ENCODE peak calls at places on chromosome 12, in four cellular contexts. T, I, E and F are unnamed samples.

GRCh38 chr12:116687888-116688287 is 50.0 kb downstream of the SPRING1 start:
- DNase-seq in T (no peak), E (peak; percentile 59), I (peak; percentile 44), F (peak; percentile 86)

GRCh38 chr12:12726543-12727093 is 9.4 kb downstream of the CDKN1B start:
- DNase-seq in E (peak; percentile 28), I (no peak), T (no peak), F (no peak)

GRCh38 chr12:42281281-42281680 is 43.2 kb upstream of the YAF2 start:
- DNase-seq in T (no peak), I (peak; percentile 9), E (no peak), F (no peak)

GRCh38 chr12:15541996-15542631 is 219.8 kb downstream of the PTPRO start:
- DNase-seq in I (no peak), T (no peak), E (no peak), F (no peak)

GRCh38 chr12:123187637-123188036 is 36.7 kb upstream of the PITPNM2 start:
- DNase-seq in E (no peak), I (no peak), T (no peak), F (no peak)

GRCh38 chr12:4386756-4387155 is 7.2 kb upstream of the FGF23 start:
- DNase-seq in E (no peak), T (no peak), I (no peak), F (no peak)

GRCh38 chr12:111616177-111616623 is 17.1 kb upstream of the ATXN2 start:
- DNase-seq in E (no peak), I (peak; percentile 67), T (no peak), F (no peak)

GRCh38 chr12:56029166-56029519 is 8.3 kb downstream of the IKZF4 start:
- DNase-seq in T (no peak), I (no peak), E (no peak), F (no peak)

GRCh38 chr12:117033382-117034045 is 65.7 kb downstream of the TESC start:
- DNase-seq in I (no peak), E (no peak), T (no peak), F (no peak)

GRCh38 chr12:113277511-113277910 is 56.2 kb downstream of the TPCN1 start:
- DNase-seq in E (no peak), T (no peak), I (no peak), F (no peak)

GRCh38 chr12:89328483-89329030 is 23.7 kb downstream of the DUSP6 start:
- DNase-seq in T (no peak), E (no peak), I (no peak), F (no peak)

GRCh38 chr12:124764451-124764850 is 99.2 kb downstream of the SCARB1 start:
- DNase-seq in E (peak; percentile 35), T (no peak), I (no peak), F (peak; percentile 61)

GRCh38 chr12:12333407-12333831 is 16.6 kb downstream of the MANSC1 start:
- DNase-seq in T (no peak), I (no peak), E (no peak), F (no peak)

GRCh38 chr12:58500399-58500798 is 419.9 kb downstream of the LRIG3 start:
- DNase-seq in E (no peak), T (no peak), I (no peak), F (no peak)

GRCh38 chr12:57477710-57478681 is 1.7 kb downstream of the ARHGAP9 start:
- DNase-seq in T (peak; percentile 41), E (peak; percentile 48), I (no peak), F (no peak)

GRCh38 chr12:120692524-120693033 is 5.6 kb downstream of the MLEC start:
- DNase-seq in T (no peak), I (peak; percentile 70), E (no peak), F (no peak)

GRCh38 chr12:106299193-106299794 is 3.2 kb upstream of the TCP11L2 start:
- DNase-seq in I (no peak), E (no peak), T (no peak), F (no peak)

GRCh38 chr12:52829986-52830385 is 4.1 kb downstream of the KRT79 start:
- DNase-seq in I (no peak), E (no peak), T (no peak), F (no peak)

GRCh38 chr12:48980389-48980952 is 2.3 kb downstream of the WNT1 start:
- DNase-seq in I (no peak), E (peak; percentile 59), T (no peak), F (peak; percentile 76)

GRCh38 chr12:123397400-123397799 is 13.5 kb downstream of the KMT5A start:
- DNase-seq in I (no peak), T (no peak), E (no peak), F (no peak)

GRCh38 chr12:68867606-68868005 is 59.6 kb downstream of the MDM2 start:
- DNase-seq in I (no peak), T (no peak), E (no peak), F (peak; percentile 56)

GRCh38 chr12:52057958-52058576 is 6.8 kb downstream of the NR4A1 start:
- DNase-seq in I (no peak), E (no peak), T (no peak), F (no peak)

GRCh38 chr12:643478-644292 is 19.6 kb downstream of the NINJ2 start:
- DNase-seq in T (no peak), I (no peak), E (peak; percentile 24), F (no peak)

GRCh38 chr12:81284137-81284536 is 206.3 kb downstream of the ACSS3 start:
- DNase-seq in E (no peak), T (no peak), I (no peak), F (no peak)

GRCh38 chr12:116955382-116956021 is 44.8 kb downstream of the FBXW8 start:
- DNase-seq in T (no peak), E (no peak), I (peak; percentile 28), F (no peak)

GRCh38 chr12:95204141-95204866 is 13.0 kb downstream of the FGD6 start:
- DNase-seq in I (no peak), E (peak; percentile 80), T (no peak), F (peak; percentile 41)

GRCh38 chr12:66137937-66138336 is 7.4 kb upstream of the LLPH start:
- DNase-seq in T (no peak), I (no peak), E (no peak), F (no peak)

GRCh38 chr12:46775796-46776195 is 50.0 kb downstream of the SLC38A4 start:
- DNase-seq in E (no peak), I (peak; percentile 36), T (no peak), F (no peak)

DNA sequence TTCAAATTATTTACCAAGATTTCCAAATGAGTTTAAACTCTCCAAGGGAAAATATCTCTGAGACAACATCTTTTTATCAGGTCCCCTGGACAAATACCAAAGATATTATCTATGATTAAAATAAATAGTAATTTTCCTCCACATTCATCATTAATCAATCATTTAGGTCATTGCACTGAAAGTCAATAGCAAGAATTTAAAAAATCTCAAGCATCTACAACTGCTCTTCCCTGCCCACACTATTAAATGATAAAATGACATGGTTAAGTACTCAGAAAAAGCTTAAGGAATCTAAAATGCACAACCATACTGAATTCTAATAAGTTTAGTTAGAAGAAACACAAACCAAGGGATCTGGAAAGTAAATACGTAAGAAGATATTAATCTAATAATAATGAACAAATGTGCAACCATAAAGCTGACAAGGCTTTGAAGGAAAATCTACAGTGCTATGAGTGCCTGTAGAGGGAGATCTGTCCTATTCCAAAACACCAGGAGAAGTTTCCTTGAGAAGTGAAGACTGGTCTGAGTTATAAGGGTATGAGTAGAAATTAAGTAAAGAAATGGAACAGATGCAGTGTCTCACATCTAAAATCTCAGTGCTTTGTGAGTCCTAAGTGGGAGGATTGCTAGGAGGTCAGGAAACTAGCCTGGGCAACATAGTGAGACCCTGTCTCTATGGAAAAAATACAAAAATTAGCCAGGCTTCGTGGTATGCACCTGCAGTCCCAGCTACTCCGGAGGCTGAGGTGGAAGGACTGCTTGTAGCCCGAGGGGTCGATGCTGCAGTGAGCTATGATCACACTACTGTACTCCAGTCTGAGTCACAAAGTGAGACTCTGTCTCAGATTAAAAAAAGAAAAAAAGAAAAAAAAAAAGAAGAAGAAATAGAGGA is 19.2 kb downstream of the INTS13 start:
- DNase-seq in E (no peak), I (no peak), T (no peak), F (no peak)
- TF ChIP-seq TCF7 in E (no peak), I (no peak), T (no peak), F (no peak)

GRCh38 chr12:121992059-121992879 is 29.4 kb upstream of the BCL7A start:
- DNase-seq in E (no peak), T (peak; percentile 96), I (peak; percentile 39), F (no peak)
- TF ChIP-seq ETV6 in E (no peak), T (peak; percentile 72), I (no peak), F (no peak)

GRCh38 chr12:93593833-93594232 is 21.4 kb downstream of the SOCS2 start:
- DNase-seq in T (no peak), E (no peak), I (no peak), F (no peak)

GRCh38 chr12:93592641-93593396 is 20.3 kb downstream of the SOCS2 start:
- DNase-seq in T (no peak), I (no peak), E (no peak), F (no peak)

GRCh38 chr12:93594766-93595165 is 22.3 kb downstream of the SOCS2 start:
- DNase-seq in T (no peak), I (no peak), E (no peak), F (no peak)

GRCh38 chr12:93587601-93588000 is 15.1 kb downstream of the SOCS2 start:
- DNase-seq in E (no peak), I (no peak), T (no peak), F (no peak)

DNA sequence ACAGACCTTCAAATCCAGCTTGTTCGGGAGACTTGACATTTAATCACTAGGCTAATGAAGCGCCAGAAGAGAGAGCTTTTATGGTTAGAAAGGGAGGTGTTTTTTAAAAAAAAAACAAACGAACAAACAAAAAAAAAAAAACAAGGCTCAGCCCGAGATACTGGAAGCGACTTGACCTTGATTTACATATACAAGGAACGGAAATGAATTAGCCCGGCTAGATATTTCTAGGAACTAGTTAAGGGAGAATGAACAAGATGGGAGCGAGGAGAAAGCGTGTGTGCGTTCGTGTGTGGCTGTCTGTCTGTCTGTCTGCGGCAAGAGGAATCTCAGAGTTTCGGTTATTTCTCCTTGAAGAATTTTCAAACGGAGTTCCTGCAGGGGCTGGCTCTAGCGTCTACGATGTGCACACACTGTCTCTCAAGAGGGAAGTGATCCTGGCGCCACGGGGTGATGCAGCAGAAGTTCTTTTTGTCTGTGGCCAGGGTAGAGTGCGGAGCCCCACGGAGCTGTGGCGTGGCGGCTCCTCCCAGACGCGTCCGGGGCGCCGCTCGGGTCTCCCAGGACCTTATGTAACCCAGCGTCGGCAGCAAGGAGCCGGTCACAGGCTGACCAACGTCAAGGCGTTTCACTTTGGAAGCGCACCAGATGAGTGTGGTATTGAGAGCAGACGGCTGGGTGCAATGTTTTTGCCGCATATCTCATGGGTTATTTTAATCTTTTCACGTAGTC is 18.8 kb downstream of the SOCS2 start:
- DNase-seq in I (no peak), T (no peak), E (peak; percentile 57), F (peak; percentile 40)
- TF ChIP-seq TCF7 in I (no peak), T (no peak), E (no peak), F (no peak)

GRCh38 chr12:22529281-22530060 is 14.9 kb downstream of the C2CD5 start:
- DNase-seq in E (peak; percentile 24), T (no peak), I (peak; percentile 59), F (no peak)
- TF ChIP-seq ETV6 in E (no peak), T (no peak), I (no peak), F (no peak)